ENCODE peak calls at places on chromosomes 1 and 21, in five cellular contexts. One of them, this sample, is unnamed.
A peak's percentile ranks its signal among the peaks of the same experiment; 100 is the strongest.

GRCh38 chr1:13807213-13807612 is 107.2 kb downstream of the PRDM2 start:
- DNase-seq in stimulated activated CD8-positive, alpha-beta memory T cell treated with anti-CD3 and anti-CD28 coated beads, Interleukin-4, amount 100 ng/mL, for 4 hours: no peak
- DNase-seq in amniotic stem cell: no peak
- DNase-seq in Daoy: no peak
- DNase-seq in nucleus accumbens: no peak
- DNase-seq in this sample: no peak

GRCh38 chr1:213414346-213414745 is 363.3 kb downstream of the RPS6KC1 start:
- DNase-seq in stimulated activated CD8-positive, alpha-beta memory T cell treated with anti-CD3 and anti-CD28 coated beads, Interleukin-4, amount 100 ng/mL, for 4 hours: no peak
- DNase-seq in amniotic stem cell: no peak
- DNase-seq in Daoy: no peak
- DNase-seq in nucleus accumbens: no peak
- DNase-seq in this sample: no peak

GRCh38 chr21:27219068-27219467 is 252.2 kb upstream of the ADAMTS5 start:
- DNase-seq in stimulated activated CD8-positive, alpha-beta memory T cell treated with anti-CD3 and anti-CD28 coated beads, Interleukin-4, amount 100 ng/mL, for 4 hours: no peak
- DNase-seq in amniotic stem cell: no peak
- DNase-seq in Daoy: no peak
- DNase-seq in nucleus accumbens: no peak
- DNase-seq in this sample: no peak

GRCh38 chr1:10444795-10445397 is 4.9 kb upstream of the CORT start:
- DNase-seq in stimulated activated CD8-positive, alpha-beta memory T cell treated with anti-CD3 and anti-CD28 coated beads, Interleukin-4, amount 100 ng/mL, for 4 hours: no peak
- DNase-seq in amniotic stem cell: no peak
- DNase-seq in Daoy: no peak
- DNase-seq in nucleus accumbens: no peak
- DNase-seq in this sample: no peak

GRCh38 chr1:94808682-94809081 is 11.5 kb upstream of the SLC44A3 start:
- DNase-seq in stimulated activated CD8-positive, alpha-beta memory T cell treated with anti-CD3 and anti-CD28 coated beads, Interleukin-4, amount 100 ng/mL, for 4 hours: no peak
- DNase-seq in amniotic stem cell: no peak
- DNase-seq in Daoy: no peak
- DNase-seq in nucleus accumbens: no peak
- DNase-seq in this sample: no peak

GRCh38 chr1:201739054-201739453 is 89.9 kb upstream of the IPO9 start:
- DNase-seq in stimulated activated CD8-positive, alpha-beta memory T cell treated with anti-CD3 and anti-CD28 coated beads, Interleukin-4, amount 100 ng/mL, for 4 hours: no peak
- DNase-seq in amniotic stem cell: no peak
- DNase-seq in Daoy: no peak
- DNase-seq in nucleus accumbens: no peak
- DNase-seq in this sample: no peak

GRCh38 chr1:30331415-30332065 is 391.8 kb downstream of the MATN1 start:
- DNase-seq in stimulated activated CD8-positive, alpha-beta memory T cell treated with anti-CD3 and anti-CD28 coated beads, Interleukin-4, amount 100 ng/mL, for 4 hours: no peak
- DNase-seq in amniotic stem cell: no peak
- DNase-seq in Daoy: no peak
- DNase-seq in nucleus accumbens: no peak
- DNase-seq in this sample: no peak

GRCh38 chr1:117339866-117340357 is 27.3 kb upstream of the MAN1A2 start:
- DNase-seq in stimulated activated CD8-positive, alpha-beta memory T cell treated with anti-CD3 and anti-CD28 coated beads, Interleukin-4, amount 100 ng/mL, for 4 hours: no peak
- DNase-seq in amniotic stem cell: no peak
- DNase-seq in Daoy: peak; percentile 68
- DNase-seq in nucleus accumbens: no peak
- DNase-seq in this sample: peak; percentile 30

GRCh38 chr1:147851149-147851548 is 51.4 kb upstream of the GJA8 start:
- DNase-seq in stimulated activated CD8-positive, alpha-beta memory T cell treated with anti-CD3 and anti-CD28 coated beads, Interleukin-4, amount 100 ng/mL, for 4 hours: no peak
- DNase-seq in amniotic stem cell: no peak
- DNase-seq in Daoy: no peak
- DNase-seq in nucleus accumbens: no peak
- DNase-seq in this sample: no peak

GRCh38 chr1:44553771-44554170 is 120.5 kb downstream of the TMEM53 start:
- DNase-seq in stimulated activated CD8-positive, alpha-beta memory T cell treated with anti-CD3 and anti-CD28 coated beads, Interleukin-4, amount 100 ng/mL, for 4 hours: no peak
- DNase-seq in amniotic stem cell: peak; percentile 12
- DNase-seq in Daoy: peak; percentile 74
- DNase-seq in nucleus accumbens: no peak
- DNase-seq in this sample: peak; percentile 75

GRCh38 chr1:13756557-13757315 is 56.7 kb downstream of the PRDM2 start:
- DNase-seq in stimulated activated CD8-positive, alpha-beta memory T cell treated with anti-CD3 and anti-CD28 coated beads, Interleukin-4, amount 100 ng/mL, for 4 hours: no peak
- DNase-seq in amniotic stem cell: no peak
- DNase-seq in Daoy: no peak
- DNase-seq in nucleus accumbens: no peak
- DNase-seq in this sample: no peak

GRCh38 chr1:192488058-192488457 is 87.5 kb upstream of the RGS1 start:
- DNase-seq in stimulated activated CD8-positive, alpha-beta memory T cell treated with anti-CD3 and anti-CD28 coated beads, Interleukin-4, amount 100 ng/mL, for 4 hours: no peak
- DNase-seq in amniotic stem cell: no peak
- DNase-seq in Daoy: no peak
- DNase-seq in nucleus accumbens: no peak
- DNase-seq in this sample: peak; percentile 33

GRCh38 chr1:160114085-160114484 is 1.5 kb upstream of the ATP1A2 start:
- DNase-seq in stimulated activated CD8-positive, alpha-beta memory T cell treated with anti-CD3 and anti-CD28 coated beads, Interleukin-4, amount 100 ng/mL, for 4 hours: no peak
- DNase-seq in amniotic stem cell: no peak
- DNase-seq in Daoy: no peak
- DNase-seq in nucleus accumbens: peak; percentile 40
- DNase-seq in this sample: no peak

GRCh38 chr21:33286600-33287456 is 20.7 kb downstream of the IL10RB start:
- DNase-seq in stimulated activated CD8-positive, alpha-beta memory T cell treated with anti-CD3 and anti-CD28 coated beads, Interleukin-4, amount 100 ng/mL, for 4 hours: no peak
- DNase-seq in amniotic stem cell: no peak
- DNase-seq in Daoy: peak; percentile 77
- DNase-seq in nucleus accumbens: no peak
- DNase-seq in this sample: peak; percentile 85

GRCh38 chr1:231774719-231775322 is 148.2 kb downstream of the DISC1 start:
- DNase-seq in stimulated activated CD8-positive, alpha-beta memory T cell treated with anti-CD3 and anti-CD28 coated beads, Interleukin-4, amount 100 ng/mL, for 4 hours: no peak
- DNase-seq in amniotic stem cell: no peak
- DNase-seq in Daoy: no peak
- DNase-seq in nucleus accumbens: no peak
- DNase-seq in this sample: no peak

GRCh38 chr1:18480315-18481189 is at the start of gene KLHDC7A:
- DNase-seq in stimulated activated CD8-positive, alpha-beta memory T cell treated with anti-CD3 and anti-CD28 coated beads, Interleukin-4, amount 100 ng/mL, for 4 hours: no peak
- DNase-seq in amniotic stem cell: no peak
- DNase-seq in Daoy: peak; percentile 72
- DNase-seq in nucleus accumbens: no peak
- DNase-seq in this sample: peak; percentile 19

GRCh38 chr1:227215863-227216510 is 102.3 kb downstream of the CDC42BPA start:
- DNase-seq in stimulated activated CD8-positive, alpha-beta memory T cell treated with anti-CD3 and anti-CD28 coated beads, Interleukin-4, amount 100 ng/mL, for 4 hours: no peak
- DNase-seq in amniotic stem cell: no peak
- DNase-seq in Daoy: peak; percentile 11
- DNase-seq in nucleus accumbens: no peak
- DNase-seq in this sample: no peak

GRCh38 chr1:204268101-204268500 is 54.3 kb upstream of the GOLT1A start:
- DNase-seq in stimulated activated CD8-positive, alpha-beta memory T cell treated with anti-CD3 and anti-CD28 coated beads, Interleukin-4, amount 100 ng/mL, for 4 hours: no peak
- DNase-seq in amniotic stem cell: no peak
- DNase-seq in Daoy: no peak
- DNase-seq in nucleus accumbens: no peak
- DNase-seq in this sample: no peak

GRCh38 chr1:48251858-48252257 is 29.3 kb downstream of the SLC5A9 start:
- DNase-seq in stimulated activated CD8-positive, alpha-beta memory T cell treated with anti-CD3 and anti-CD28 coated beads, Interleukin-4, amount 100 ng/mL, for 4 hours: no peak
- DNase-seq in amniotic stem cell: no peak
- DNase-seq in Daoy: no peak
- DNase-seq in nucleus accumbens: no peak
- DNase-seq in this sample: no peak

GRCh38 chr1:37734629-37735591 is 30.0 kb downstream of the EPHA10 start:
- DNase-seq in stimulated activated CD8-positive, alpha-beta memory T cell treated with anti-CD3 and anti-CD28 coated beads, Interleukin-4, amount 100 ng/mL, for 4 hours: no peak
- DNase-seq in amniotic stem cell: no peak
- DNase-seq in Daoy: peak; percentile 44
- DNase-seq in nucleus accumbens: no peak
- DNase-seq in this sample: no peak

GRCh38 chr21:43340491-43341348 is 86.2 kb downstream of the SIK1 start:
- DNase-seq in stimulated activated CD8-positive, alpha-beta memory T cell treated with anti-CD3 and anti-CD28 coated beads, Interleukin-4, amount 100 ng/mL, for 4 hours: no peak
- DNase-seq in amniotic stem cell: peak; percentile 31
- DNase-seq in Daoy: peak; percentile 92
- DNase-seq in nucleus accumbens: no peak
- DNase-seq in this sample: peak; percentile 77

GRCh38 chr1:110581637-110582036 is 24.5 kb downstream of the KCNA2 start:
- DNase-seq in stimulated activated CD8-positive, alpha-beta memory T cell treated with anti-CD3 and anti-CD28 coated beads, Interleukin-4, amount 100 ng/mL, for 4 hours: no peak
- DNase-seq in amniotic stem cell: no peak
- DNase-seq in Daoy: no peak
- DNase-seq in nucleus accumbens: peak; percentile 18
- DNase-seq in this sample: peak; percentile 65

GRCh38 chr1:201530741-201531521 is 8.0 kb upstream of the NAV1 start:
- DNase-seq in stimulated activated CD8-positive, alpha-beta memory T cell treated with anti-CD3 and anti-CD28 coated beads, Interleukin-4, amount 100 ng/mL, for 4 hours: no peak
- DNase-seq in amniotic stem cell: peak; percentile 59
- DNase-seq in Daoy: peak; percentile 89
- DNase-seq in nucleus accumbens: peak; percentile 54
- DNase-seq in this sample: peak; percentile 80

GRCh38 chr1:14479865-14480264 is 118.6 kb upstream of the KAZN start:
- DNase-seq in stimulated activated CD8-positive, alpha-beta memory T cell treated with anti-CD3 and anti-CD28 coated beads, Interleukin-4, amount 100 ng/mL, for 4 hours: no peak
- DNase-seq in amniotic stem cell: no peak
- DNase-seq in Daoy: peak; percentile 49
- DNase-seq in nucleus accumbens: no peak
- DNase-seq in this sample: peak; percentile 48

GRCh38 chr1:31732343-31732742 is 28.5 kb upstream of the COL16A1 start:
- DNase-seq in stimulated activated CD8-positive, alpha-beta memory T cell treated with anti-CD3 and anti-CD28 coated beads, Interleukin-4, amount 100 ng/mL, for 4 hours: no peak
- DNase-seq in amniotic stem cell: no peak
- DNase-seq in Daoy: no peak
- DNase-seq in nucleus accumbens: no peak
- DNase-seq in this sample: no peak

GRCh38 chr1:109984190-109984455 is 442 bp upstream of the AHCYL1 start:
- DNase-seq in stimulated activated CD8-positive, alpha-beta memory T cell treated with anti-CD3 and anti-CD28 coated beads, Interleukin-4, amount 100 ng/mL, for 4 hours: no peak
- DNase-seq in amniotic stem cell: no peak
- DNase-seq in Daoy: peak; percentile 80
- DNase-seq in nucleus accumbens: no peak
- DNase-seq in this sample: peak; percentile 73

GRCh38 chr1:66375125-66375524 is 158.8 kb upstream of the SGIP1 start:
- DNase-seq in stimulated activated CD8-positive, alpha-beta memory T cell treated with anti-CD3 and anti-CD28 coated beads, Interleukin-4, amount 100 ng/mL, for 4 hours: no peak
- DNase-seq in amniotic stem cell: no peak
- DNase-seq in Daoy: no peak
- DNase-seq in nucleus accumbens: no peak
- DNase-seq in this sample: no peak

GRCh38 chr1:76035053-76035452 is 39.5 kb upstream of the ST6GALNAC3 start:
- DNase-seq in stimulated activated CD8-positive, alpha-beta memory T cell treated with anti-CD3 and anti-CD28 coated beads, Interleukin-4, amount 100 ng/mL, for 4 hours: no peak
- DNase-seq in amniotic stem cell: no peak
- DNase-seq in Daoy: no peak
- DNase-seq in nucleus accumbens: no peak
- DNase-seq in this sample: peak; percentile 18

This sample was measured in RPMI7951.